ENCODE peak calls at places on chromosomes 13 and 19, in four cellular contexts. W is CD8-positive, alpha-beta T cell; D is upper lobe of right lung; G is lower leg skin. H is an unnamed sample.

GRCh38 chr13:30496147-30496546 is 30.4 kb upstream of the HMGB1 start:
- DNase-seq in G (no peak), W (no peak), D (no peak), H (no peak)

GRCh38 chr13:44276061-44276460 is 97.6 kb upstream of the SERP2 start:
- DNase-seq in G (peak; percentile 5), W (no peak), D (no peak), H (no peak)

GRCh38 chr13:36480726-36481485 is 48.6 kb downstream of the CCNA1 start:
- DNase-seq in W (no peak), D (no peak), G (no peak), H (no peak)

GRCh38 chr13:39279077-39279476 is 240.8 kb downstream of the NHLRC3 start:
- DNase-seq in D (no peak), W (no peak), G (no peak), H (no peak)

GRCh38 chr13:110342474-110342873 is 35.4 kb downstream of the COL4A2 start:
- DNase-seq in G (peak; percentile 78), D (no peak), W (no peak), H (no peak)

GRCh38 chr19:47086280-47086679 is 27.3 kb downstream of the ZC3H4 start:
- DNase-seq in W (no peak), G (no peak), D (no peak), H (no peak)

GRCh38 chr13:100543872-100544602 is 44.6 kb downstream of the GGACT start:
- DNase-seq in G (peak; percentile 59), D (no peak), W (no peak), H (no peak)

GRCh38 chr19:55262359-55262758 is 3.5 kb upstream of the PPP6R1 start:
- DNase-seq in G (no peak), W (no peak), D (no peak), H (no peak)

GRCh38 chr19:9165256-9165655 is 13.5 kb upstream of the OR7D2 start:
- DNase-seq in W (no peak), D (no peak), G (no peak), H (no peak)

GRCh38 chr19:45156751-45157150 is 4.0 kb downstream of the NKPD1 start:
- DNase-seq in W (no peak), G (no peak), D (no peak), H (no peak)

GRCh38 chr13:20475927-20476691 is 49.5 kb downstream of the CRYL1 start:
- DNase-seq in W (peak; percentile 63), G (no peak), D (no peak), H (no peak)

GRCh38 chr19:18339703-18340102 is 695 bp upstream of the PGPEP1 start:
- DNase-seq in W (no peak), G (no peak), D (no peak), H (no peak)

GRCh38 chr19:2691951-2692350 is 10.5 kb downstream of the GNG7 start:
- DNase-seq in D (no peak), W (no peak), G (no peak), H (no peak)

GRCh38 chr19:45321848-45322247 is 827 bp downstream of the CKM start:
- DNase-seq in D (no peak), G (no peak), W (no peak), H (no peak)

DNA sequence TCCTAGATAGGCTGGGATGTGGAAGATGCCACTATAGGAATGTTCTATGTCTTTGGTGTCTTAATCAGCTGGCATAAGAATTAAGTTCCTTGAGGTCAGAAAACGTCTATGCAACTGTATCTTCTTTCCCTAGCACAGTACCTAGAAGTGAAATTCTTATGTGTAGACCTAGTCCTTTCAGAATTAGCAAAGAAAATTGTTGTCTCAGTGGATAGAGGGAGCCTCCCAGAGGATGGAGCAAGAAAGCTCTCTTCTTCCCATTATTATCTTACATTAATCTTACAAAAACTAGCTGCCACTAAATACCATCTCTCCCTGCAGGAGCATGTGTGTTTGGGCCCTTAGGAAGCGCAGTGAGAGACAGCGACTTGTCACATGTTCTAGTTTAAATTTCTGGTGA is 11.6 kb downstream of the CLDN10 start:
- DNase-seq in W (no peak), D (no peak), G (no peak), H (no peak)
- TF ChIP-seq CTCF in W (no peak), D (no peak), G (no peak), H (no peak)

GRCh38 chr19:50147462-50148423 is 15.3 kb downstream of the IZUMO2 start:
- DNase-seq in W (peak; percentile 39), D (peak; percentile 93), G (peak; percentile 95), H (peak; percentile 84)
- TF ChIP-seq CTCF in W (no peak), D (peak; percentile 37), G (no peak), H (peak; percentile 31)

GRCh38 chr13:111604087-111604486 is 283.6 kb downstream of the TEX29 start:
- DNase-seq in W (no peak), G (peak; percentile 61), D (no peak), H (no peak)
- TF ChIP-seq CTCF in W (no peak), G (no peak), D (no peak), H (no peak)

GRCh38 chr19:13758795-13759194 is 5.5 kb upstream of the MRI1 start:
- DNase-seq in G (no peak), D (no peak), W (no peak), H (no peak)

GRCh38 chr19:13763300-13763699 is 1.0 kb upstream of the MRI1 start:
- DNase-seq in D (no peak), G (no peak), W (no peak), H (no peak)

GRCh38 chr19:13764101-13764807 is at the start of gene MRI1:
- DNase-seq in G (peak; percentile 96), D (peak; percentile 88), W (peak; percentile 36), H (no peak)

GRCh38 chr19:13762635-13763235 is 1.6 kb upstream of the MRI1 start:
- DNase-seq in W (no peak), G (no peak), D (no peak), H (no peak)

GRCh38 chr19:13761423-13761822 is 2.9 kb upstream of the MRI1 start:
- DNase-seq in W (no peak), G (no peak), D (no peak), H (no peak)
- TF ChIP-seq CTCF in W (no peak), G (no peak), D (no peak), H (no peak)

DNA sequence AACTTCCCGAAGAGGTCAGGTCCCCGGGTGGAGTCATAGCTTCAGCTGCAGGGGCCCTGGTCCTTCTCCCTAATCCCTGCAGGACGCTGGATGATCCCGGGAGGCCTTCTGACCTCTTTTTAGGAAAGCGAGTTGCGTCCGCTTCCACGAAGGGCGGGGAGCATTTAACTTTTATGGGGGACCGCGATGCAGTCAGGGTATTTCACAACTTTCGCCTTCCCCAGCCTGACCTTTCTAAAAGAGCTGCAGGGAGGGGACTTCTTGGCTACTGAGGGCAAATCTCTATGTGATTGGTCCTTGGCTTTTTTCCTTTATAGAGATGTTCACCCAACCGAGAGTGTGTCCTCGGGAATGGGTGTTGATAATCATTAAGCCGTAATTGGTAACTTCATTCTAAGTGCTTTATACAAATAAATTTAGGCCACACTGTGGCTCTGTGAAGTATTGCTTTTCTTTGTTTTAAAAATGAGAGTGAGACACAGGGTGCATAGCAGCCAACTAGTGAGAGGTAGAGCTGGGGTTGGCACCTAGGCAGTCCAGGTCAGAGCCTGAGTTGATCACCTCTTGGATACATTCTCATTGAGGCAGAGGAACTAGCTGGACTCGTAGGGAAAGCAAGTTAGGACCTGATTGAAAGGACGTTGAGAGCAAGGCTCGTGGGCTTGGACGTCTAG is 841 bp downstream of the ZNF230 start:
- DNase-seq in G (peak; percentile 82), D (peak; percentile 57), W (no peak), H (peak; percentile 16)
- TF ChIP-seq CTCF in G (no peak), D (no peak), W (no peak), H (no peak)

GRCh38 chr19:38917921-38918491 is 6.0 kb upstream of the CCER2 start:
- DNase-seq in D (no peak), G (no peak), W (no peak), H (no peak)
- TF ChIP-seq CTCF in D (no peak), G (no peak), W (no peak), H (peak; percentile 46)

GRCh38 chr19:49430172-49430677 is 5.0 kb downstream of the GFY start:
- DNase-seq in W (no peak), D (no peak), G (no peak), H (no peak)

GRCh38 chr19:49432141-49433073 is 7.2 kb downstream of the GFY start:
- DNase-seq in D (no peak), G (no peak), W (no peak), H (no peak)

GRCh38 chr19:49428547-49429451 is 3.6 kb downstream of the GFY start:
- DNase-seq in G (no peak), D (no peak), W (no peak), H (no peak)

GRCh38 chr19:49431330-49431749 is 6.2 kb downstream of the GFY start:
- DNase-seq in G (no peak), W (no peak), D (no peak), H (no peak)

GRCh38 chr19:49430678-49431329 is 5.6 kb downstream of the GFY start:
- DNase-seq in D (no peak), W (no peak), G (no peak), H (no peak)
- TF ChIP-seq CTCF in D (no peak), W (peak; percentile 26), G (no peak), H (peak; percentile 27)